ENCODE peak calls at places on chromosome 1, in five cellular contexts. One of them, this sample, is unnamed.

GRCh38 chr1:169348356-169349036 is 19.1 kb downstream of the NME7 start:
- DNase-seq in A549: peak
- DNase-seq in psoas muscle: no peak
- DNase-seq in LNCaP clone FGC: peak
- DNase-seq in fibroblast of pulmonary artery: peak
- DNase-seq in this sample: peak

GRCh38 chr1:152035406-152036315 is 1.1 kb downstream of the S100A11 start:
- DNase-seq in A549: peak
- DNase-seq in psoas muscle: no peak
- DNase-seq in LNCaP clone FGC: no peak
- DNase-seq in fibroblast of pulmonary artery: peak
- DNase-seq in this sample: no peak

GRCh38 chr1:76871355-76871974 is 4.2 kb downstream of the ST6GALNAC5 start:
- DNase-seq in A549: no peak
- DNase-seq in psoas muscle: no peak
- DNase-seq in LNCaP clone FGC: no peak
- DNase-seq in fibroblast of pulmonary artery: no peak
- DNase-seq in this sample: no peak

GRCh38 chr1:34162852-34163766 is 1.9 kb downstream of the CSMD2 start:
- DNase-seq in A549: peak
- DNase-seq in psoas muscle: peak
- DNase-seq in LNCaP clone FGC: peak
- DNase-seq in fibroblast of pulmonary artery: peak
- DNase-seq in this sample: peak

GRCh38 chr1:6591222-6591621 is 11.4 kb downstream of the ZBTB48 start:
- DNase-seq in A549: no peak
- DNase-seq in psoas muscle: peak
- DNase-seq in LNCaP clone FGC: no peak
- DNase-seq in fibroblast of pulmonary artery: no peak
- DNase-seq in this sample: no peak

GRCh38 chr1:19400875-19401854 is 84.2 kb downstream of the CAPZB start:
- DNase-seq in A549: no peak
- DNase-seq in psoas muscle: no peak
- DNase-seq in LNCaP clone FGC: no peak
- DNase-seq in fibroblast of pulmonary artery: no peak
- DNase-seq in this sample: no peak

GRCh38 chr1:67429011-67429527 is 1.1 kb downstream of the SERBP1 start:
- DNase-seq in A549: no peak
- DNase-seq in psoas muscle: no peak
- DNase-seq in LNCaP clone FGC: no peak
- DNase-seq in fibroblast of pulmonary artery: peak
- DNase-seq in this sample: no peak

GRCh38 chr1:212797681-212798080 is 6.0 kb downstream of the TATDN3 start:
- DNase-seq in A549: no peak
- DNase-seq in psoas muscle: no peak
- DNase-seq in LNCaP clone FGC: no peak
- DNase-seq in fibroblast of pulmonary artery: no peak
- DNase-seq in this sample: no peak

GRCh38 chr1:226062558-226063361 is at the start of gene H3-3A:
- DNase-seq in A549: peak
- DNase-seq in psoas muscle: peak
- DNase-seq in LNCaP clone FGC: peak
- DNase-seq in fibroblast of pulmonary artery: peak
- DNase-seq in this sample: peak

GRCh38 chr1:226063362-226064167 is 1.0 kb downstream of the H3-3A start:
- DNase-seq in A549: peak
- DNase-seq in psoas muscle: peak
- DNase-seq in LNCaP clone FGC: no peak
- DNase-seq in fibroblast of pulmonary artery: peak
- DNase-seq in this sample: peak

GRCh38 chr1:226066415-226067077 is 4.0 kb downstream of the H3-3A start:
- DNase-seq in A549: peak
- DNase-seq in psoas muscle: no peak
- DNase-seq in LNCaP clone FGC: no peak
- DNase-seq in fibroblast of pulmonary artery: peak
- DNase-seq in this sample: no peak

GRCh38 chr1:226064816-226065248 is 2.3 kb downstream of the H3-3A start:
- DNase-seq in A549: peak
- DNase-seq in psoas muscle: no peak
- DNase-seq in LNCaP clone FGC: no peak
- DNase-seq in fibroblast of pulmonary artery: peak
- DNase-seq in this sample: peak

DNA sequence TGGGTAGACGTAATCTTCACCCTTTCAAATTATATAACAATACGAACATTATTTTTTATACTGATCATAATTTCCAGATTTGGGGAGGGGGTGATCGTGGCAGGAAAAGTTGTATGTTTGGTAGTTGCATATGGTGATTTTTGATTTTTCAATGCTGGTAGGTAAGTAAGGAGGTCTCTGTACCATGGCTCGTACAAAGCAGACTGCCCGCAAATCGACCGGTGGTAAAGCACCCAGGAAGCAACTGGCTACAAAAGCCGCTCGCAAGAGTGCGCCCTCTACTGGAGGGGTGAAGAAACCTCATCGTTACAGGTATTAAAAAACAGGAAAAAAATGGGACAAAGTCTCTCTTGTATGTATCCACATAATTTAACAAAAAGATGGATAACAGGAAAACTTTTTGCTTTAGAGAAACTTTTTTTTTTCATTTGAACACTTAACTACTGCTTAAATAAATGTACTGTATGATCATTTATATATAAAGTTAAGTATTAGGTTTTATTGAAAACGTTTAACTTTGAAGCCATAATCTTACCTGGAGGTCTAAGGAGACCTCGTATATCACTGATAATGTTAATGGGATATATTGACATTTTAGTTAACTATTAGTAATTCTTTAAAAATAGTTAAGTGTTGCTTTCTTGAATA is 1.8 kb downstream of the H3-3A start:
- DNase-seq in A549: peak
- DNase-seq in psoas muscle: no peak
- DNase-seq in LNCaP clone FGC: no peak
- DNase-seq in fibroblast of pulmonary artery: peak
- DNase-seq in this sample: no peak
- TF ChIP-seq CTCF in A549: peak
- TF ChIP-seq CTCF in psoas muscle: peak
- TF ChIP-seq CTCF in LNCaP clone FGC: peak
- TF ChIP-seq CTCF in fibroblast of pulmonary artery: peak
- TF ChIP-seq CTCF in this sample: peak

GRCh38 chr1:3907621-3908165 is 7.6 kb upstream of the C1orf174 start:
- DNase-seq in A549: no peak
- DNase-seq in psoas muscle: peak
- DNase-seq in LNCaP clone FGC: no peak
- DNase-seq in fibroblast of pulmonary artery: no peak
- DNase-seq in this sample: no peak
- TF ChIP-seq CTCF in A549: no peak
- TF ChIP-seq CTCF in psoas muscle: no peak
- TF ChIP-seq CTCF in LNCaP clone FGC: no peak
- TF ChIP-seq CTCF in fibroblast of pulmonary artery: no peak
- TF ChIP-seq CTCF in this sample: no peak

DNA sequence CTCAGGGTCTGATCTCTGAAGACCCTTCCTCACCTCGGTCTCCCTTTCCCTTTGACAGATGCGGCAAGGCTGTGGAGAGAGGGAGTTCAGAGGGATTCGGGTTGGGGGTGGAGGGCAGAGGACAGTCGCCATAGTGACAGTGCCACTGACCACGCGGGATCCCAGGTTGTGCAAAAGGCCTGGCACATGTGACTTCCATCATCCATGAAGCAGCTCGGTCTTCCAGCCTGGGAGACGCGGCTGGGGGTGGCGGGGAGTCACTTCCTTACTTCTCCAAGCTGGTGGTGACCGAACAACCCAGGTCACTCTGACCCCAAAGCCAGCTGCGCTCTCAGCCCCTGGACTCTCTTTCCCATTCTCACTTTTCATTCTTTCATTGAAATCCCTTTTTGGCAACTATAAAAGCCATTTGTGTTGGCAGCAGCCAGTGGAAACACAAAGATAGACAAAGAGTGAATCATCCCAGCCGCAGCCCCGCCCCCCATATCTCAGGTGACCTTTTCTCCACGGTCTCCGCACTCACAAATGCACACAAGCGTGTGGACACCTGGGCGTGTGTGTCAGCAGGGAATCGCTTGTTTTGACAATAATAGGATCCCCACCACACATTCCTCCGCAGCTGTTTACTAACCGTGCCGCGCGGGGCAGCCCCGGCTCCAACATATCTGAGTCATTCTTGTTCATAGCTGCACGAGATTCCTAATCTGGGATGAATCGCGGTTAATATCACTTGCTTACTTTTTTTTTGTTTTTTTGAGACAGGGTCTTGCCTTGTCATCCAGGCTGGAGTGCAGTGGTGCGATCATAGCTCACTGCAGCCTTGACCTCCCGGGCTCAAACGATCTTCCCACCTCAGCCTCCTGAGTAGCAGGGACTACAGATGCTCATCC is 68.3 kb downstream of the DHRS3 start:
- DNase-seq in A549: peak
- DNase-seq in psoas muscle: peak
- DNase-seq in LNCaP clone FGC: no peak
- DNase-seq in fibroblast of pulmonary artery: peak
- DNase-seq in this sample: peak
- TF ChIP-seq CTCF in A549: no peak
- TF ChIP-seq CTCF in psoas muscle: no peak
- TF ChIP-seq CTCF in LNCaP clone FGC: no peak
- TF ChIP-seq CTCF in fibroblast of pulmonary artery: no peak
- TF ChIP-seq CTCF in this sample: no peak

GRCh38 chr1:235631816-235632215 is 17.8 kb downstream of the GNG4 start:
- DNase-seq in A549: no peak
- DNase-seq in psoas muscle: no peak
- DNase-seq in LNCaP clone FGC: no peak
- DNase-seq in fibroblast of pulmonary artery: no peak
- DNase-seq in this sample: no peak
- TF ChIP-seq CTCF in A549: no peak
- TF ChIP-seq CTCF in psoas muscle: no peak
- TF ChIP-seq CTCF in LNCaP clone FGC: no peak
- TF ChIP-seq CTCF in fibroblast of pulmonary artery: no peak
- TF ChIP-seq CTCF in this sample: no peak

GRCh38 chr1:11999236-11999635 is 19.0 kb downstream of the MFN2 start:
- DNase-seq in A549: no peak
- DNase-seq in psoas muscle: no peak
- DNase-seq in LNCaP clone FGC: no peak
- DNase-seq in fibroblast of pulmonary artery: no peak
- DNase-seq in this sample: no peak

GRCh38 chr1:12001996-12002493 is 17.3 kb upstream of the MIIP start:
- DNase-seq in A549: peak
- DNase-seq in psoas muscle: no peak
- DNase-seq in LNCaP clone FGC: no peak
- DNase-seq in fibroblast of pulmonary artery: no peak
- DNase-seq in this sample: no peak

GRCh38 chr1:11998636-11999035 is 18.4 kb downstream of the MFN2 start:
- DNase-seq in A549: no peak
- DNase-seq in psoas muscle: no peak
- DNase-seq in LNCaP clone FGC: no peak
- DNase-seq in fibroblast of pulmonary artery: no peak
- DNase-seq in this sample: no peak

GRCh38 chr1:12003762-12004161 is 15.5 kb upstream of the MIIP start:
- DNase-seq in A549: no peak
- DNase-seq in psoas muscle: no peak
- DNase-seq in LNCaP clone FGC: no peak
- DNase-seq in fibroblast of pulmonary artery: no peak
- DNase-seq in this sample: no peak

GRCh38 chr1:12001249-12001917 is 17.9 kb upstream of the MIIP start:
- DNase-seq in A549: peak
- DNase-seq in psoas muscle: no peak
- DNase-seq in LNCaP clone FGC: no peak
- DNase-seq in fibroblast of pulmonary artery: peak
- DNase-seq in this sample: peak
- TF ChIP-seq CTCF in A549: peak
- TF ChIP-seq CTCF in psoas muscle: peak
- TF ChIP-seq CTCF in LNCaP clone FGC: peak
- TF ChIP-seq CTCF in fibroblast of pulmonary artery: peak
- TF ChIP-seq CTCF in this sample: peak